ENCODE peak calls at places on chromosomes 4 and X, in five cellular contexts. G is HFFc6, S is PC-3, P is esophagus muscularis mucosa, F is BJ. D is an unnamed sample.

GRCh38 chrX:33434256-33435092 is 223.1 kb upstream of the DMD start:
- DNase-seq in F (no peak), G (peak; percentile 7), P (no peak), S (peak; percentile 66), D (peak; percentile 83)

GRCh38 chrX:95145848-95146540 is 1472.0 kb downstream of the FAM133A start:
- DNase-seq in F (no peak), S (no peak), G (no peak), P (no peak), D (no peak)

GRCh38 chrX:117092641-117093040 is 629.9 kb upstream of the CT83 start:
- DNase-seq in F (no peak), P (no peak), G (no peak), S (no peak), D (no peak)

GRCh38 chr4:81816362-81816761 is 344.7 kb upstream of the RASGEF1B start:
- DNase-seq in G (no peak), P (no peak), S (no peak), F (no peak), D (no peak)

GRCh38 chrX:16832301-16832700 is 37.9 kb downstream of the RBBP7 start:
- DNase-seq in G (no peak), S (no peak), F (no peak), P (no peak), D (peak; percentile 32)

GRCh38 chrX:920234-920799 is 289.7 kb downstream of the SHOX start:
- DNase-seq in S (no peak), P (no peak), G (peak; percentile 88), F (peak; percentile 96), D (peak; percentile 43)

GRCh38 chrX:15475486-15475885 is 17.6 kb downstream of the PIR start:
- DNase-seq in G (no peak), S (no peak), F (no peak), P (no peak), D (no peak)

GRCh38 chr4:186067757-186068385 is 1.1 kb upstream of the TLR3 start:
- DNase-seq in G (peak; percentile 45), F (no peak), P (no peak), S (peak; percentile 58), D (peak; percentile 15)

GRCh38 chr4:153467897-153468262 is 1.7 kb downstream of the TMEM131L start:
- DNase-seq in F (no peak), S (no peak), G (peak; percentile 16), P (no peak), D (no peak)

GRCh38 chr4:52932586-52933482 is 70.7 kb downstream of the RASL11B start:
- DNase-seq in S (no peak), G (peak; percentile 19), P (no peak), F (no peak), D (no peak)

GRCh38 chrX:23784487-23785301 is 1.7 kb downstream of the SAT1 start:
- DNase-seq in P (no peak), F (peak; percentile 43), S (peak; percentile 71), G (peak; percentile 84), D (no peak)

GRCh38 chr4:10089346-10089745 is 27.3 kb downstream of the WDR1 start:
- DNase-seq in S (peak; percentile 19), P (no peak), G (no peak), F (no peak), D (no peak)

GRCh38 chr4:128573781-128574508 is 235.6 kb upstream of the JADE1 start:
- DNase-seq in F (peak; percentile 65), S (peak; percentile 19), G (peak; percentile 86), P (no peak), D (no peak)

GRCh38 chrX:140817943-140818342 is 108.4 kb downstream of the LINC00632 start:
- DNase-seq in S (peak; percentile 70), P (no peak), G (peak; percentile 5), F (no peak), D (no peak)

GRCh38 chr4:108943371-108943770 is 180.5 kb upstream of the ETNPPL start:
- DNase-seq in G (no peak), S (no peak), P (no peak), F (no peak), D (no peak)

GRCh38 chr4:128825226-128825625 is 15.7 kb downstream of the JADE1 start:
- DNase-seq in F (no peak), S (peak; percentile 72), P (no peak), G (no peak), D (no peak)

GRCh38 chrX:153569475-153569874 is 29.5 kb downstream of the CCNQ start:
- DNase-seq in F (no peak), P (no peak), G (no peak), S (no peak), D (no peak)

GRCh38 chr4:71346710-71347109 is 7.9 kb downstream of the SLC4A4 start:
- DNase-seq in P (no peak), G (no peak), S (no peak), F (no peak), D (no peak)

GRCh38 chrX:70088281-70088680 is 26.0 kb downstream of the OTUD6A start:
- DNase-seq in F (no peak), P (no peak), G (no peak), S (no peak), D (no peak)

GRCh38 chrX:9343971-9344370 is 120.9 kb upstream of the TBL1X start:
- DNase-seq in F (no peak), P (no peak), S (no peak), G (no peak), D (no peak)
- TF ChIP-seq CTCF in F (no peak), P (no peak), S (no peak), G (no peak), D (no peak)

GRCh38 chr4:169045862-169046584 is 36.0 kb upstream of the CBR4 start:
- DNase-seq in S (no peak), P (no peak), F (no peak), G (no peak), D (no peak)
- TF ChIP-seq CTCF in S (no peak), P (no peak), F (peak; percentile 10), G (no peak), D (no peak)

DNA sequence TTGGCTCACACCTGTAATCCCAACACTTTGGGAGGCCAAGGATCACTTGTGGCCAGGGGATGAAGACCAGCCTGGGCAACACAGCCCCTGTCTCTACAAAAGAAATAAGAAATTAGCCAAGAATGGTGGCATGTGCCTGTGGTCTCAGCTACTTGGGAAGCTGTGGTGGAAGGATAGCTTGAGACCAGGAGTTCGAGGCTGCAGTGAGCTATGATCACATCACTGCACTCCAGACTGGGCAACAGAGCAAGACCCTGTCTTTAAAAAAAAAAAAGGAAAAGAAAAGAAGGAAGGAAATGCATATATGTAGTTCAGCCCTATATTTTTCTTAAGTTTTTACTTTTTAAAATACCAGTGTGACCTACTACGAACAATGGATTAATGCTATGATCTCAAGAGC is 15.1 kb downstream of the PRSS48 start:
- DNase-seq in P (no peak), F (no peak), S (no peak), G (no peak), D (no peak)
- TF ChIP-seq CTCF in P (no peak), F (no peak), S (no peak), G (no peak), D (no peak)

DNA sequence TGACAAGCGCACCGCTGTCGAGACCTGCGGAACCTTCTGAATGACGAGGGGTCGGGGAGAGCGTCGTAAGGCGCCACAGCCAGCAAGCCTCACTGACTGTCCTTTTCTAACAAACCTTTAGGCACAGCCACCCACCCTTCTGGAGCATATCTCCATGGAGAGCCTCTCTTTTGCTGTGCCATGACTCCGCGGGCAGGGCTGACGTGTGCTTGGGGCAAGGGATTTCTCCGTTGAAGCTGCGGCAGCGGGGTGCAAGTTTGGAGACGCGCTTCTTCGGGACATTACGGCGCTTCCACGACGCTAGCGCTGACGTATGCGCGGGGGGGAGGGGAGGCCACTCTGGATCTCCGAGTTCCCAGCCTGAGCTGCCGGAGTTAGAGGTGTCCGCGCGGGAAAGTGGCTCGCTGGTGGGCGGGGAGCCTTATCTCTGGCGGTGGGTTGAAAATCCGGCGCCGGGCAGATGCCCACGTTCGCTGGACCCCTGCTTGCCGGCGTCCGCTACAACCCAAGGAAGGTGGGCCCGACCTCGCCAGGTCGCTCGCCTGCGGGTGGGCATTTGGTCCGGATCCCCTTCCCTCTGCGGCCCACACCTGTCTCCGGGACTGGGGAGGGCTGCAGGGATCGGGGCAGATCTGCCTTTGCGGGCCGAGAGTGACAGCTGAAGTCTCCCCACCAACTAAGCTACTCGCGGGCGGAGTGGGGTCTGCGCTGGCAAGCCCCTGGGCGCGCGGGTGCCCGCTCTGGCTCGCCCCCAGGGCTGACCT is 540 bp upstream of the SLC10A7 start:
- DNase-seq in F (no peak), P (peak; percentile 96), G (peak; percentile 71), S (peak; percentile 85), D (peak; percentile 91)
- TF ChIP-seq CTCF in F (no peak), P (no peak), G (no peak), S (no peak), D (no peak)

GRCh38 chr4:54664400-54664799 is 6.6 kb downstream of the KIT start:
- DNase-seq in F (no peak), G (no peak), S (no peak), P (no peak), D (no peak)
- TF ChIP-seq CTCF in F (no peak), G (no peak), S (no peak), P (no peak), D (no peak)

GRCh38 chrX:28981952-28982351 is 394.7 kb downstream of the IL1RAPL1 start:
- DNase-seq in P (no peak), S (no peak), G (no peak), F (no peak), D (no peak)
- TF ChIP-seq CTCF in P (no peak), S (no peak), G (no peak), F (no peak), D (no peak)

GRCh38 chr4:4889781-4890180 is 30.3 kb downstream of the MSX1 start:
- DNase-seq in G (no peak), F (no peak), P (no peak), S (no peak), D (no peak)

GRCh38 chr4:4884611-4885010 is 25.1 kb downstream of the MSX1 start:
- DNase-seq in G (no peak), S (no peak), P (no peak), F (no peak), D (no peak)

GRCh38 chr4:4887426-4887825 is 28.0 kb downstream of the MSX1 start:
- DNase-seq in G (no peak), P (no peak), S (no peak), F (no peak), D (no peak)

GRCh38 chr4:4890574-4891260 is 31.3 kb downstream of the MSX1 start:
- DNase-seq in G (no peak), F (no peak), P (no peak), S (no peak), D (no peak)

DNA sequence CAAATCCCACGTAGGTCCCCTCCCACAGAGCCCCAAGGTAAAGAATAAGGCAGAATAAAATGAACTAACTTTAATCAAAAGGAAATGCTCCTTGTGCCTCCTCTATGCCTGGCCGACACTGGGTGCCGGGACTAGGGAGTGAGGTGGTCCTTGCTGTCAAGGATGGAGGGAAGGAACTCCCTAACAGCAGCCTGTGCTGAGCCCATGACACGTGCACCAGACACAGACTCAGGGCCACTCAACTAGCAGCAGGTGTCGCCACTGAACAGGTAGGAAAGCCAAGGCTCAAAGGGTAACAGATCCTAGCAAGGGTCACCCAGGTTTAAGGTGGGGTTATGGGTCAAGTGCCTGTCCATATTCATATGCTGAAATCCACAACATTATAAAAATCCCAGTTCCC is 29.2 kb downstream of the MSX1 start:
- DNase-seq in G (no peak), P (no peak), F (no peak), S (no peak), D (no peak)
- TF ChIP-seq CTCF in G (no peak), P (no peak), F (no peak), S (peak; percentile 36), D (no peak)

DNA sequence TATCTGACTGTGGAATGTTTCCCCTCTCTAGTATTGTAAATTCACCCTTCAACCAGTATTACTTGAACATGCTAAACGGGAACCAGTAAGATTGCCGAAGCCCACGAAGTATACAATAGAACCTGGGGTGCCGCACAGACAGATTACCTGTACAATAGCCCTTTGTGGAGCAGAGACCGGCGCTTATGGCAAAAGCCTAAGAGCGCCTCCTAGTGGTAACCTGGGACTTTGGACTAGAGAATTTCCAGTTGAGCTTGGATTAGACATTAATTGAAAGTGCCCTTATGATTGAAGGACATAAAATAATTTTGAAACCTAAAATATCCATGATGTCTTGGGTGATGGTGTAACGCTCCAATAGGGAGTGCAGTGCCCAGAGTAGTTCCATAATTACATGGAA is 14.1 kb downstream of the ZNF157 start:
- DNase-seq in S (peak; percentile 85), G (peak; percentile 37), P (no peak), F (no peak), D (peak; percentile 53)
- TF ChIP-seq CTCF in S (peak; percentile 87), G (peak; percentile 87), P (peak; percentile 77), F (peak; percentile 80), D (peak; percentile 74)

D was measured in nephron progenitor cell.